ENCODE peak calls at places on chromosomes 11 and 22, in five cellular contexts. N is transverse colon, B is testis, X is adrenal gland, E is HCT116. Q is an unnamed sample.

GRCh38 chr11:127994736-127995135 is 592.6 kb downstream of the ETS1 start:
- DNase-seq in N (no peak), B (no peak), X (no peak), E (no peak), Q (no peak)

GRCh38 chr11:76661306-76661751 is 9.2 kb downstream of the LRRC32 start:
- DNase-seq in N (peak; percentile 7), B (no peak), X (no peak), E (no peak), Q (no peak)

GRCh38 chr22:37618674-37619073 is 10.0 kb downstream of the GGA1 start:
- DNase-seq in N (no peak), B (no peak), X (no peak), E (no peak), Q (no peak)

GRCh38 chr11:77381749-77382693 is 80.5 kb upstream of the GDPD4 start:
- DNase-seq in N (no peak), B (no peak), X (no peak), E (no peak), Q (no peak)

GRCh38 chr11:130865091-130865771 is 51.0 kb downstream of the SNX19 start:
- DNase-seq in N (no peak), B (no peak), X (no peak), E (no peak), Q (no peak)

GRCh38 chr11:105781807-105782206 is 171.9 kb downstream of the GRIA4 start:
- DNase-seq in N (no peak), B (no peak), X (no peak), E (no peak), Q (no peak)

GRCh38 chr11:57764972-57765371 is 3.4 kb downstream of the CTNND1 start:
- DNase-seq in N (no peak), B (no peak), X (no peak), E (no peak), Q (no peak)

GRCh38 chr22:19187716-19188563 is 9.4 kb upstream of the SLC25A1 start:
- DNase-seq in N (no peak), B (no peak), X (no peak), E (no peak), Q (no peak)

GRCh38 chr11:13183094-13183825 is 94.3 kb upstream of the BMAL1 start:
- DNase-seq in N (no peak), B (peak; percentile 21), X (no peak), E (no peak), Q (no peak)

GRCh38 chr22:33210129-33210784 is 152.1 kb upstream of the SYN3 start:
- DNase-seq in N (peak; percentile 9), B (peak; percentile 25), X (peak; percentile 29), E (no peak), Q (peak; percentile 14)

GRCh38 chr11:98227266-98227665 is 793.5 kb upstream of the CNTN5 start:
- DNase-seq in N (no peak), B (no peak), X (no peak), E (no peak), Q (no peak)

GRCh38 chr22:37079668-37080171 is 28.2 kb downstream of the KCTD17 start:
- DNase-seq in N (peak; percentile 48), B (peak; percentile 15), X (no peak), E (no peak), Q (no peak)

GRCh38 chr11:94788396-94788795 is 20.2 kb downstream of the AMOTL1 start:
- DNase-seq in N (no peak), B (no peak), X (no peak), E (no peak), Q (no peak)

DNA sequence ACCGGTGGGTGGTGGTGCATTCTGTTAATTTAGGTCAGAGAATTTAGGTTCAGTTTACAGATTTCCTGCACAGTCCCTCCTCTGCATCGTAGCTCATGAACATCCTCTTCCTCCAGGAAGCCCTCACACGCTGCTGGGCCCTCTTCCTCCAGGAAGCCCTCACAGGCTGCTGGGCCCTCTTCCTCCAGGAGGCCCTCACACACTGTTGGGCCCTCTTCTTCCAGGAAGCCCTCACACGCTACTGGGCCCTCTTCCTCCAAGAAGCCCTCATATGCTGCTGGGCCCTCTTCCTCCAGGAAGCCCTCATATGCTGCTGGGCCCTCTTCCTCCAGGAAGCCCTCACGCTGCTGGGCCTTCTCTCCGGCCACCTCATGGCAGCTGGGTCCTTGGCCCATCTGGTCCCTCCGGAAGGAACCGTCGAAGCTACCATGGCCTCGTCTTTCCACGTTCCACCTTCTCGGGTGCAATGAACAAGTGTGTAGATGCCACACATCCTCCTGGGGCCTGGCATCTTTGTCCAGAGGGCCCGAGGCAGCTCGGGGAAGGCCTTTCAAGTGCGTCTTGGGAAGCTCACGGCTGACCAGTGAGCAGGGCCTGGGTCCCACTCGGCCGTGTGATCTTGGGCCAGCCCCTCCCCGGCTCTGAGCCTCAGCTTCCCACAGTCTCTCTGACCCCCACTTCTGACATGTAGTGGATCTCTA is 58.9 kb upstream of the PPARA start:
- DNase-seq in N (no peak), B (no peak), X (no peak), E (no peak), Q (peak; percentile 5)
- TF ChIP-seq CTCF in N (no peak), B (no peak), X (no peak), E (no peak), Q (no peak)

DNA sequence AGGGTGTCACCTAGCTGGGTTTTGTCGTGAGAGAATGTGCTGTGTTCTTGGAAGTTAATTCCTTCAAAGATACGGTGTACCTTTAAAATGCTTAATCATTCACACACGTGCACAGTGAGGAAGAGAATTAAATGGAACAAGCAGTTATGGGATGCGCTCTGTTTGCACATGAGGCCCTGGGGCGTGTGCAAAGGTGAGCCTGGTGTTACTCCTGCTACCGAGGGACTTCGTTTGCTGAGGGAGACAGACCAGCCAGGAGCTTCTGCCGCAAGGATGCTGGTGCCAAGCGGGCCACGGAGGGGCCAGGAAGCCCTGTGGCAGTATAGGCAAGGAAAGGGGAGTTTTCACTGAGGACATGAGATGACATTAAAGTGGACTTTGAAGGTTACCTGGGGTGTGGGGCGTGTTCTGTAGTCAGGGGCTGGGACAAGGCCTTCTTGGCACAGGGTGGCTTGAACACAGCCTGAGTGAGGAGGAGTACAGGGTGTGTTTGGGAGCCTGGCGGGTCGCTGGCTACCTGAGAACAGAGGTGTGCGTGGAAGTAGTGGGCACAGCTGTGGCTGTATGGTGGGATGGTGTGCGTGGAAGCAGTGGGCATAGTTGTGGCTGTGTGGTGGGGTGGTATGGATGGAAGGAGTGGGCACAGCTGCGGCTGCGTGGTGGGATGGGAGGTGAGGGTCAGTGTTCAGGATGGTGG is 13.5 kb downstream of the TBC1D22A start:
- DNase-seq in N (no peak), B (no peak), X (no peak), E (no peak), Q (no peak)
- TF ChIP-seq POLR2A in N (no peak), B (no peak), X (no peak), E (no peak), Q (no peak)

GRCh38 chr11:72704028-72704782 is 30.0 kb upstream of the PDE2A start:
- DNase-seq in N (no peak), B (no peak), X (no peak), E (no peak), Q (no peak)
- TF ChIP-seq CTCF in N (no peak), B (no peak), X (no peak), E (no peak), Q (no peak)

DNA sequence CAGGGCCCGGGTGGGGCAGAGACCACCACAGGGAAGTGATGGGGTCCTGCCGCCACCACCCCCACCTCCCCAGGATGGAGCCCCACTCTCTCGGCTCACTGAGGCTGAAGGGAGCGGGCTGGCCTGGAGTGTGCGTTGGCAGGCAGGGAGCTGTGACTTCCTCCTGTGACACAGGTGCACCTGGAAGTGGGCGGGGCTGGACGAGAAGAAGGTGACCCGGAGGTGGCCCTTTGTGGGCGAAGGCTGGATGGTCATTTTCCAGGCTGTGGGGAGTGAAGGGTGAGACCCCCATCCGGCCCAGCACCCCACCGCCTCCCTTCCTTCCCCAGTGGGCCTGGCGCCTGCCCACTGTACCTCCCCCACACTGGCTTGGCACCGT is 15.4 kb downstream of the IL17REL start:
- DNase-seq in N (peak; percentile 82), B (no peak), X (no peak), E (no peak), Q (no peak)
- TF ChIP-seq POLR2A in N (peak; percentile 45), B (no peak), X (no peak), E (no peak), Q (no peak)

DNA sequence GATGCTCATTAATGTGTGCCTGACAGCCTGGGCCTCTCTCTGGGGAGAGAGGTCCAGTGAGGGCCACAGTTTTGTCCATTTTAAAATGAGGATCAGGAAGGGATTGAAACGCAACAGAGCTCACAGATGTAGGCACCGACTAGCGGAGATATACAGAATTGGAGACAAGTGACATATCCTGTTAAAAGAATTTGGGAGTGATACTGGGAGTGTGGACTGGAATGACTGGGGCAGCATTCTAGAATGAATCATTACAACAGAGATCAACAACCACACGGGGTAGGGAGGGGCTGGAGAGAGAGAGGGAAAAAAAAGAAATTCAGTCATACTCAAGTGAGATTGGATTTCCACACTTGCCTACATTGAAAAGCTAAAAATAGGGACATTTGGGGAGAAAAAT is 2.5 kb upstream of the NCAM1 start:
- DNase-seq in N (no peak), B (no peak), X (no peak), E (no peak), Q (no peak)
- TF ChIP-seq CTCF in N (no peak), B (no peak), X (no peak), E (no peak), Q (no peak)

DNA sequence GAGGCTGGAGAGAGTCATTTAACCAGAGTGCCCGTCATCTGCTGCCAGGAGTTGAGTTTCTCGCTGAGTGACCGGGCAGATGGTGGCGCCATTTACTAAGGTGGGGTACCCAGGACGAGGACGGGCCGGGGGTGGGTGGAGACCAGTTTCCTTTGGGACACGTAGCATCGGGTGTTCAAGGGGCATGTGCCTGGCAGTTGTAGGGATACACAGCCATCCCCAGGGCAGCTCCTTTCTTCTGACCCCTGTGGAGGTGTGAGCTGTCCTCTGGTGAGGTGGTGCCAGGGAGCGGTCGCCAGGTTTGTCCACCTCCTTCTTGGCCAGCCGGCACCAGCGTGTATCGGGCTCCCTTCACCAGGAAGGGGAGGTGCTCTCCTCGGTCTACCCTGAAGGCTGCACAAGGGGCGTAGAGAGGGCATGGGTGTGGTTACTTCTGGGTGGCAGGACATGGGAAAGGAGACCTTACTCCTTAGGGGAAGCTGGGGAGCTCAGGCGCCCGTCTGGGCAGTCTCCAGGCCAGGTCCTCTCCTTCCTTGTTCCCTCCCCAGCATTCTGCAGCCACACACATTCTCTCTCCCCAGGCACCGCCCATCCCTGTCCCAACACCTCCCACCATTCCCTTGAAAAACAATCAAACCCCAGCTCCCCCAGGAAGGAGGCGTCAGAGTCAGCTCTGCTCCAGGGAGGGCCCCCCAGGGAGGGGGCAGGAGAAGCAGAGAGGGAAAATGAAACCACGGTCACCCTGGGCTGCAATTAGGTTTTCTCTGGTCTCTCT is 10.3 kb upstream of the MB start:
- DNase-seq in N (peak; percentile 90), B (peak; percentile 91), X (peak; percentile 90), E (peak; percentile 69), Q (peak; percentile 87)
- TF ChIP-seq POLR2A in N (peak; percentile 80), B (no peak), X (no peak), E (peak; percentile 39), Q (peak; percentile 92)

DNA sequence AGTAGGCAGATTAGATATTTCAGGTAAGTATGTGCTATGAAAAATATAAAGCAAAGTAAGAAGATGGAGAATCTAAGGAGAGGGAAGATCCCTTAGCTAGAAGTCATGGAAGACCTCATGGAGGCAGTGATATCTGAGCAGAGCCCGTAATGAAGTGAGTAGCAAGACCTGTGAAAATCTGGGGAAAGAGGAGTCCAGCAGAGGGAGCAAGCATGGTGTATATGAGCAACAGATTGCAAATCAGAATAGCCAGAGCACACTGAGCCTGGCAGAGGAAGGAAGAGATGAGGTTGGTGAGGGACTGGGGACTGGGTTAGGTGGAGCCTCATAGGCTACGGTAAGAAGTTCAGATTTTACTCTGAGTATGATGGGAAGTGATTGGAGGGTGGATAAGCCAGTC is 9.4 kb downstream of the LHFPL7 start:
- DNase-seq in N (no peak), B (no peak), X (no peak), E (no peak), Q (no peak)
- TF ChIP-seq CTCF in N (peak; percentile 21), B (no peak), X (no peak), E (peak; percentile 25), Q (peak; percentile 36)

Q was measured in body of pancreas.